ENCODE peak calls at places on chromosomes 4 and X, in eight cellular contexts. J, O, N, W, E, Z, D and C are unnamed samples. For H3K27me3, the result is how much of the 10 kb centered on the place peaks cover.

GRCh38 chrX:47584714-47585113 is 2.5 kb downstream of the TIMP1 start:
- DNase-seq in J (no peak), O (no peak), N (no peak), W (no peak), E (no peak), Z (no peak), D (no peak), C (no peak)

GRCh38 chrX:112834976-112835375 is 5.7 kb downstream of the AMOT start:
- DNase-seq in J (no peak), O (no peak), N (no peak), W (no peak), E (no peak), Z (no peak), D (no peak), C (no peak)

GRCh38 chrX:44903107-44903506 is 30.1 kb downstream of the KDM6A start:
- DNase-seq in J (no peak), O (no peak), N (no peak), W (no peak), E (peak), Z (peak), D (no peak), C (no peak)

GRCh38 chr4:83329521-83330105 is 5.0 kb downstream of the HPSE start:
- DNase-seq in J (no peak), O (no peak), N (no peak), W (no peak), E (peak), Z (peak), D (no peak), C (no peak)

GRCh38 chr4:142393127-142393526 is 453.0 kb downstream of the INPP4B start:
- DNase-seq in J (no peak), O (no peak), N (no peak), W (no peak), E (no peak), Z (no peak), D (no peak), C (no peak)

GRCh38 chr4:96543346-96543745 is 703.5 kb downstream of the PDHA2 start:
- DNase-seq in J (no peak), O (no peak), N (no peak), W (no peak), E (no peak), Z (no peak), D (no peak), C (no peak)

GRCh38 chr4:112517067-112517588 is 1.1 kb upstream of the NEUROG2 start:
- DNase-seq in J (no peak), O (no peak), N (peak), W (no peak), E (no peak), Z (no peak), D (no peak), C (no peak)

GRCh38 chrX:23389196-23389792 is 54.6 kb downstream of the PTCHD1 start:
- DNase-seq in J (no peak), O (no peak), N (no peak), W (no peak), E (no peak), Z (no peak), D (peak), C (no peak)

GRCh38 chr4:90852232-90852631 is 725.0 kb downstream of the CCSER1 start:
- DNase-seq in J (no peak), O (no peak), N (no peak), W (no peak), E (no peak), Z (no peak), D (no peak), C (no peak)

GRCh38 chr4:56764775-56765174 is 56.7 kb downstream of the SPINK2 start:
- DNase-seq in J (no peak), O (no peak), N (no peak), W (no peak), E (peak), Z (no peak), D (no peak), C (no peak)

GRCh38 chr4:145293658-145294057 is 113.3 kb upstream of the OTUD4 start:
- DNase-seq in J (no peak), O (no peak), N (no peak), W (no peak), E (peak), Z (no peak), D (no peak), C (no peak)

GRCh38 chr4:17708992-17709759 is 72.2 kb downstream of the FAM184B start:
- DNase-seq in J (no peak), O (no peak), N (no peak), W (no peak), E (no peak), Z (no peak), D (no peak), C (no peak)

GRCh38 chr4:2059034-2059725 is at the start of gene NAT8L:
- DNase-seq in J (no peak), O (peak), N (no peak), W (no peak), E (peak), Z (no peak), D (peak), C (no peak)

GRCh38 chr4:7628432-7628831 is 193.7 kb upstream of the PSAPL1 start:
- DNase-seq in J (no peak), O (no peak), N (no peak), W (no peak), E (no peak), Z (no peak), D (no peak), C (no peak)

GRCh38 chr4:3525532-3526430 is 6.4 kb downstream of the LRPAP1 start:
- DNase-seq in J (no peak), O (no peak), N (no peak), W (peak), E (no peak), Z (no peak), D (peak), C (no peak)

GRCh38 chr4:1419708-1420107 is 13.5 kb upstream of the NKX1-1 start:
- DNase-seq in J (no peak), O (no peak), N (no peak), W (no peak), E (no peak), Z (no peak), D (peak), C (no peak)

GRCh38 chr4:130849985-130850632 is 1754.2 kb downstream of the C4orf33 start:
- DNase-seq in J (no peak), O (no peak), N (no peak), W (no peak), E (no peak), Z (no peak), D (no peak), C (no peak)

GRCh38 chrX:110383414-110383813 is 24.8 kb downstream of the RTL9 start:
- DNase-seq in J (no peak), O (no peak), N (no peak), W (no peak), E (peak), Z (no peak), D (no peak), C (no peak)

GRCh38 chr4:130486841-130487240 is 1390.9 kb downstream of the C4orf33 start:
- DNase-seq in J (no peak), O (no peak), N (no peak), W (no peak), E (peak), Z (no peak), D (no peak), C (no peak)

GRCh38 chr4:183165371-183165770 is 66.3 kb downstream of the WWC2 start:
- DNase-seq in J (no peak), O (no peak), N (no peak), W (no peak), E (peak), Z (no peak), D (no peak), C (no peak)

GRCh38 chr4:150436598-150437370 is 145.2 kb upstream of the MAB21L2 start:
- DNase-seq in J (no peak), O (no peak), N (no peak), W (no peak), E (no peak), Z (no peak), D (no peak), C (no peak)

GRCh38 chr4:163295138-163295537 is 37.3 kb downstream of the NPY1R start:
- DNase-seq in J (no peak), O (no peak), N (no peak), W (no peak), E (no peak), Z (no peak), D (no peak), C (no peak)

GRCh38 chr4:120926358-120927025 is 4.0 kb upstream of the PRDM5 start:
- DNase-seq in J (no peak), O (no peak), N (no peak), W (no peak), E (no peak), Z (no peak), D (no peak), C (no peak)

GRCh38 chr4:159169414-159169813 is 66.5 kb downstream of the RAPGEF2 start:
- DNase-seq in J (no peak), O (no peak), N (no peak), W (no peak), E (no peak), Z (no peak), D (no peak), C (no peak)

GRCh38 chr4:108840426-108840975 is 77.6 kb upstream of the ETNPPL start:
- DNase-seq in J (no peak), O (no peak), N (no peak), W (no peak), E (no peak), Z (no peak), D (no peak), C (no peak)

DNA sequence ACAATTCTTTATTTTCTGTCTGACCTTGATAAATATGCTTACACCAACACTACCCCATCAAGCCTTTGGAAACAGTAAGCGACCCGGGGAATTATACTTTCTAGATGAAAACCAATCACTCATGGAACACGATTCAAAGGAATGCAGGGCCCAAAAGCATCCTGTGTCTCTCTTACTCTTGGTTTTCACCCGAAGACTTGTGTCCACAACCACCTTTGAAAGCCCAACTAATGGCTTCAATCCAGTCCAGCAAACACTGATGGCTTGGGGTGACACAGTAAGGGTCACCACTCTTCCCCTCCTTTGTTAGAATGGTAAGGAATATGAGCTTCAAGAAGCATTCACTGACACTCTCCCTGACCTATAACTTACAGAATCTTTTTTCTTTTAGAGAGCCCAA is 1.6 kb downstream of the CBR4 start:
- DNase-seq in J (no peak), O (no peak), N (no peak), W (no peak), E (no peak), Z (no peak), D (no peak), C (no peak)
- H3K4me3 ChIP-seq in J (peak), O (no peak), N (peak), W (peak), E (peak), Z (peak), D (peak), C (no peak)

GRCh38 chr4:89661490-89661889 is 175.5 kb downstream of the SNCA start:
- DNase-seq in J (no peak), O (no peak), N (no peak), W (no peak), E (peak), Z (peak), D (no peak), C (no peak)
- H3K27ac ChIP-seq in J (no peak), O (no peak), N (no peak), W (no peak), E (no peak), Z (peak), D (no peak), C (no peak)

DNA sequence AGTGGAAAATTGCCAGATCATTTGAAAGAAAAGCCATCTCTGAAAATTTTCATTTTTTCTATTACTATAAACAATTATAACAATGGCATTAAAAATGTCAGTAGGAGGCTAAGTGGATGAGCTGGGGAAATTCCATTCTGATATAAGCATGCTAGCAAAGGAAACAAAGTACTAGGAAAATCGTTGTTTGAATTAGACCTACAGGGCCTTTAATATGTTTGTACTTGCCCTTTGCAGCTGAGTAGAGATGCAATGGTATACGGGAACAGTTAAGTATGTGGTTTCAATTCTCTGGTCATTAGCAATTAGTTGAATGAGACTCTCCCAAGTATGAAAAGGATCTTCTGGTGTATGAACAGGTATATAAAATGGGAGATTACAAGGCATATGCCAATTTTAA is 452.2 kb downstream of the PCDH11X start:
- DNase-seq in J (no peak), O (no peak), N (no peak), W (no peak), E (no peak), Z (no peak), D (no peak), C (no peak)
- H3K27me3 ChIP-seq in J (under half), O (under half), N (under half), W (under half), E (under half), Z (under half), D (under half), C (under half)

DNA sequence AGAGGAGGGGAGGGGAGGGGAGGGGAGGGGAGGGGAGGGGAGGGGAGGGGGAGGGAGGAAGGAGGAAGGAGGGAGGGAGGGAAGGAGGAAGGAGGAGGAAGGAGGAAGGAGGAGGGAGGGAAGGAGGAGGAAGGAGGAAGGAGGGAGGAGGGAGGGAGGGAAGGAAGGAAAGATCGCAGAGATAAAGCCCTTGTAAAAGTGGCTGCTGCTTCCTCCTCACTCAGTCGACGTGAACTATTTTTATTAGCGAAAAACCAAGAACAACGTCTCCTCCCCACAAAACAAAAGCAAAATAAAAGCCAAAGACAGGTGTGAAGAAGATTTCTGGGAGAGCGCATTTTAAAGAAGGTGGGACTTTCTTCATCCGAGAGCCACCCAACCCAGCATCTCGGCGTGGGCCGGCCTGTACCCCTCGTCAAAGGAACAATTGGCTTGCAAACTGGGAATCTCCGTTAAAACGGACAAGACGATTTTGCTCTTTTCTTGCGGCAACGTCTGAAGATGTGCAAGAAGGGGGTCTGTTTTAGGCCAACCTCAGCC is 40.7 kb upstream of the ASMTL start:
- DNase-seq in J (no peak), O (no peak), N (no peak), W (no peak), E (no peak), Z (no peak), D (no peak), C (no peak)
- H3K4me3 ChIP-seq in J (no peak), O (peak), N (no peak), W (no peak), E (no peak), Z (no peak), D (no peak), C (no peak)

DNA sequence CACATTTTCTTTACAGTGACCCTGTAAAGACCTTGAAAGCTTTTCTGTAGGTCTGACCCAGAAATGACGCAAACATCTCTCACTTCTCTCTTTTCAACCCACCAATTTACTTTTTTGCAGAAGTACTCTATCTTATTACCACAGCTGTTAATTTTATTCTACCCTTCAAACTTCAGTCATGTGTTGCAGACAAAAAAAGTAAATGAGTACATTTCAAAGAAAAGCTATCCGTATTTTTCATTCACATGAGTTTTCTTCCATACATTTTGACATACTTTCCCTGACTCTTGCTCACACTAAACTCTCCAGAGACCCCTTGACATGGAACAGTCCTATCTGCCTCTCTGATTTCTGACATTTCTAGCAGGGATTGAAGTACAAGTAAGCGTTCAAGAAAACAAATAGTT is 51.7 kb downstream of the SLC7A11 start:
- DNase-seq in J (no peak), O (no peak), N (no peak), W (no peak), E (no peak), Z (no peak), D (no peak), C (no peak)
- H3K27ac ChIP-seq in J (no peak), O (no peak), N (no peak), W (no peak), E (no peak), Z (no peak), D (no peak), C (no peak)

GRCh38 chrX:134547047-134547679 is 87.2 kb downstream of the HPRT1 start:
- DNase-seq in J (no peak), O (no peak), N (no peak), W (no peak), E (no peak), Z (peak), D (no peak), C (no peak)

GRCh38 chrX:134544614-134545255 is 84.8 kb downstream of the HPRT1 start:
- DNase-seq in J (no peak), O (no peak), N (no peak), W (no peak), E (no peak), Z (no peak), D (no peak), C (no peak)

GRCh38 chrX:134544189-134544588 is 84.2 kb downstream of the HPRT1 start:
- DNase-seq in J (no peak), O (no peak), N (no peak), W (no peak), E (no peak), Z (no peak), D (no peak), C (no peak)

GRCh38 chrX:134546187-134546586 is 86.2 kb downstream of the HPRT1 start:
- DNase-seq in J (no peak), O (no peak), N (no peak), W (no peak), E (no peak), Z (no peak), D (no peak), C (no peak)

GRCh38 chrX:134545524-134545923 is 85.6 kb downstream of the HPRT1 start:
- DNase-seq in J (no peak), O (no peak), N (no peak), W (no peak), E (no peak), Z (no peak), D (no peak), C (no peak)
- H3K27me3 ChIP-seq in J (under half), O (under half), N (under half), W (under half), E (under half), Z (under half), D (under half), C (under half)

GRCh38 chr4:76252271-76252653 is 741 bp downstream of the FAM47E start:
- DNase-seq in J (no peak), O (no peak), N (no peak), W (no peak), E (no peak), Z (no peak), D (no peak), C (no peak)
- H3K4me3 ChIP-seq in J (no peak), O (peak), N (peak), W (no peak), E (no peak), Z (no peak), D (peak), C (no peak)

DNA sequence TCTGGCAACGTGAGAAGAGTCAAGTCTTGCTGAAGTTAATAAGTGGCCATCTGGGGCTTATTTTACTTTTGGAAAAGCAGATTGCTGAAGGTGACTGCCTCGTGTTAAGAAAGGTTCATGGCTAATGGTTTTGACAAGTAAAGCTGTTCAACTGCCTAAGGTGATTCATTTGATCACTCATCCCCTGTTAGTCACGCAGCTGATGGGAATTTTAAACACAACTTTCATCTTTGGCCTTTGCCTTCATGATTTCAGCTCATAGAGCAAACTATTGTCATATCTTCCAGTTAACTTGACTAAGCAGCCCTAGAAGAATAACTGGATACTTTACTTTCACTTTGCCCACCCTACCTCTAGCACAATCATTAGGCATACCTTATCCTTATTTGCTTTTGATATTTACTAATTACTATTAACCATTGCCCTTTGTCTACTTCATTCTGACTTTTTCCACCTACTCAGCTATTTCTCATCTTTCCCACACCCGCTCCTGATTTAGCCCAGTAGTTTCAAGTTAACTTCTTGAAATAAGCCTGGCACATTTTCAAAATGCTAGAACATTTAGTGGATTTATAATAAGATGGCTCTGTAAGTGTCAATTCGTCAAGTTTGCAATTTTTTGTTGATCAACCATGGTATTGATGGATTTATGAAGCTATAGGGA is 170.6 kb upstream of the S100G start:
- DNase-seq in J (no peak), O (no peak), N (no peak), W (no peak), E (peak), Z (peak), D (no peak), C (no peak)
- H3K27ac ChIP-seq in J (no peak), O (no peak), N (no peak), W (no peak), E (peak), Z (no peak), D (no peak), C (no peak)

DNA sequence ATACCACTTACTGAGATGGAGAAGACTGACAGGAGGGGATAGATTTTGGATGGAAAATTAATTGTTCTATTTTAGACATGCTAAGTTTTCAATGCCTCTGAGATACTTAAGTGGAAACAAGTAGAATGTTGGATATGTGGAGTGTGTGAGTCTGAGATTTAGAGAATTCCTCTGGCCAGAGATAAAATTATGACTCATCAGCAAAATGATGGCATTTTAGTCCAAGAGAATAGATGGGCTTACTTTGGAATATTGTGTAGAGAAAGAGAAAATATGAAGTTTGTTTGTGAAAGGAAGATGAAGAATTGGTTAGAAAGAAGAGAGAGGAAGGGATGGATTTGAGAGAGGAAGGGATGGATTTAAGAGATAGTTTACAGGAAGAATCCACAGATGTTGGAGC is 108.6 kb upstream of the PPP1R2C start:
- DNase-seq in J (no peak), O (no peak), N (no peak), W (no peak), E (no peak), Z (peak), D (no peak), C (no peak)
- H3K27me3 ChIP-seq in J (under half), O (under half), N (under half), W (under half), E (under half), Z (under half), D (under half), C (under half)